ENCODE peak calls at places on chromosomes 16 and 17, in ten cellular contexts. A is H9; O is GM23338; D is thoracic aorta; X is heart right ventricle; S is cardiac muscle cell; Q is left ventricle myocardium inferior; M is effector memory CD4-positive, alpha-beta T cell; K is fibroblast of lung; C is tibial nerve. P is an unnamed sample.

GRCh38 chr16:51225902-51226301 is 74.8 kb upstream of the SALL1 start:
- DNase-seq in A (no peak), O (no peak), D (no peak), X (no peak), S (no peak), Q (no peak), M (no peak), K (no peak), C (no peak), P (no peak)

GRCh38 chr16:84979516-84979915 is 31.8 kb downstream of the ZDHHC7 start:
- DNase-seq in A (no peak), O (no peak), D (no peak), X (no peak), S (no peak), Q (no peak), M (no peak), K (no peak), C (no peak), P (no peak)

GRCh38 chr17:78573955-78574354 is 3.2 kb downstream of the DNAH17 start:
- DNase-seq in A (no peak), O (no peak), D (no peak), X (no peak), S (no peak), Q (no peak), M (no peak), K (no peak), C (no peak), P (no peak)

GRCh38 chr17:66811683-66812054 is 23.2 kb upstream of the CACNG5 start:
- DNase-seq in A (no peak), O (no peak), D (no peak), X (no peak), S (no peak), Q (no peak), M (no peak), K (no peak), C (no peak), P (no peak)

GRCh38 chr16:24610421-24610765 is 71.0 kb downstream of the RBBP6 start:
- DNase-seq in A (peak), O (peak), D (no peak), X (peak), S (peak), Q (peak), M (no peak), K (peak), C (no peak), P (peak)

GRCh38 chr17:41133880-41134735 is 6.2 kb downstream of the KRTAP4-6 start:
- DNase-seq in A (no peak), O (no peak), D (no peak), X (no peak), S (no peak), Q (no peak), M (no peak), K (peak), C (no peak), P (no peak)

GRCh38 chr17:14112407-14112806 is 43.1 kb downstream of the COX10 start:
- DNase-seq in A (no peak), O (no peak), D (no peak), X (no peak), S (no peak), Q (no peak), M (no peak), K (no peak), C (no peak), P (no peak)

GRCh38 chr17:1089915-1090314 is 89.9 kb downstream of the ABR start:
- DNase-seq in A (no peak), O (no peak), D (no peak), X (no peak), S (no peak), Q (no peak), M (no peak), K (peak), C (no peak), P (no peak)

GRCh38 chr17:66675991-66676371 is 158.9 kb upstream of the CACNG5 start:
- DNase-seq in A (no peak), O (peak), D (no peak), X (no peak), S (no peak), Q (no peak), M (no peak), K (peak), C (peak), P (no peak)

GRCh38 chr17:40034426-40035161 is 19.4 kb downstream of the CSF3 start:
- DNase-seq in A (no peak), O (no peak), D (no peak), X (no peak), S (no peak), Q (no peak), M (no peak), K (no peak), C (no peak), P (no peak)

GRCh38 chr17:48505788-48506187 is 25.0 kb downstream of the HOXB1 start:
- DNase-seq in A (no peak), O (no peak), D (no peak), X (no peak), S (peak), Q (no peak), M (peak), K (peak), C (no peak), P (no peak)

GRCh38 chr16:81214745-81215166 is 23.7 kb upstream of the BCO1 start:
- DNase-seq in A (peak), O (peak), D (no peak), X (no peak), S (peak), Q (no peak), M (no peak), K (no peak), C (no peak), P (no peak)

GRCh38 chr17:11554542-11554941 is 43.7 kb upstream of the DNAH9 start:
- DNase-seq in A (no peak), O (no peak), D (no peak), X (no peak), S (no peak), Q (no peak), M (no peak), K (no peak), C (no peak), P (no peak)

GRCh38 chr17:27236710-27237315 is 57.1 kb upstream of the WSB1 start:
- DNase-seq in A (peak), O (peak), D (no peak), X (no peak), S (peak), Q (peak), M (peak), K (peak), C (peak), P (no peak)

GRCh38 chr16:89842471-89843408 is 14.5 kb downstream of the SPIRE2 start:
- DNase-seq in A (peak), O (no peak), D (no peak), X (peak), S (no peak), Q (no peak), M (no peak), K (peak), C (no peak), P (no peak)

GRCh38 chr16:84049403-84050060 is 6.9 kb upstream of the SLC38A8 start:
- DNase-seq in A (no peak), O (no peak), D (no peak), X (no peak), S (no peak), Q (no peak), M (no peak), K (no peak), C (no peak), P (no peak)

GRCh38 chr17:75688209-75688771 is 21.2 kb downstream of the SAP30BP start:
- DNase-seq in A (no peak), O (no peak), D (no peak), X (no peak), S (no peak), Q (no peak), M (no peak), K (peak), C (no peak), P (no peak)

DNA sequence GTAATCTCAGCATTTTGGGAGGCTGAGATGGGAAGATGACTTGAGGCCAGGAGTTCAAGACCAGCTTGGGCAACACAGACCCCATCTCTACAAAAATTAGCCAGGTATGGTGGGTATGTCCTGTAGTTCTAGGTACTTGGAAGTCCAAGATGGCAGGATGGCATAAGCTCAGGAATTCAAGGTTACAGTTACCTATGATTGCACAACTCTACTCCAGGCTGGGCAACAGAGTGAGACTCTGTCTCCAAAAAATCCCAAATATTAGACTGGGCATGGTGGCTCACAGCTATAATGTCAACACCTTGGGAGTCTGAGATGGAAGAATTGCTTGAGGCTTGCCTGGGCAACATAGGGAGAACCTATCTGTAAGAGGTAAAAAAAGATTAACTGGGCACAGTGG is 63.4 kb downstream of the CRLF3 start:
- DNase-seq in A (no peak), O (no peak), D (no peak), X (no peak), S (no peak), Q (no peak), M (no peak), K (no peak), C (no peak), P (no peak)
- H3K27ac ChIP-seq in A (no peak), O (no peak), D (no peak), X (no peak), S (no peak), Q (no peak), M (no peak), K (no peak), C (no peak), P (no peak)

GRCh38 chr16:5442986-5443385 is 345.4 kb upstream of the EEF2KMT start:
- DNase-seq in A (no peak), O (no peak), D (no peak), X (no peak), S (no peak), Q (no peak), M (no peak), K (no peak), C (no peak), P (no peak)
- H3K27ac ChIP-seq in A (no peak), O (no peak), D (no peak), X (no peak), S (no peak), Q (no peak), M (no peak), K (no peak), C (no peak), P (no peak)

GRCh38 chr17:53659181-53659580 is 163.5 kb upstream of the KIF2B start:
- DNase-seq in A (no peak), O (no peak), D (no peak), X (no peak), S (no peak), Q (no peak), M (no peak), K (no peak), C (no peak), P (no peak)
- H3K27ac ChIP-seq in A (no peak), O (no peak), D (no peak), X (no peak), S (no peak), Q (no peak), M (no peak), K (no peak), C (no peak), P (no peak)

GRCh38 chr17:29400818-29401217 is 10.7 kb downstream of the TAOK1 start:
- DNase-seq in A (no peak), O (no peak), D (no peak), X (no peak), S (no peak), Q (no peak), M (no peak), K (no peak), C (no peak), P (no peak)

GRCh38 chr17:29399634-29400033 is 9.5 kb downstream of the TAOK1 start:
- DNase-seq in A (no peak), O (no peak), D (no peak), X (no peak), S (no peak), Q (no peak), M (no peak), K (no peak), C (no peak), P (no peak)

GRCh38 chr17:29401237-29401636 is 11.1 kb downstream of the TAOK1 start:
- DNase-seq in A (no peak), O (no peak), D (no peak), X (no peak), S (no peak), Q (no peak), M (no peak), K (no peak), C (no peak), P (no peak)
- H3K27ac ChIP-seq in A (no peak), O (no peak), D (no peak), X (no peak), S (no peak), Q (no peak), M (no peak), K (no peak), C (no peak), P (no peak)

GRCh38 chr17:17767497-17768286 is 69.1 kb downstream of the SREBF1 start:
- DNase-seq in A (no peak), O (no peak), D (no peak), X (no peak), S (no peak), Q (no peak), M (no peak), K (no peak), C (no peak), P (no peak)

GRCh38 chr17:17765921-17766320 is 70.9 kb downstream of the SREBF1 start:
- DNase-seq in A (no peak), O (no peak), D (no peak), X (no peak), S (no peak), Q (no peak), M (no peak), K (no peak), C (no peak), P (no peak)

GRCh38 chr17:17767096-17767470 is 69.7 kb downstream of the SREBF1 start:
- DNase-seq in A (no peak), O (no peak), D (no peak), X (no peak), S (no peak), Q (no peak), M (no peak), K (peak), C (no peak), P (no peak)

GRCh38 chr17:17765359-17765758 is 71.4 kb downstream of the SREBF1 start:
- DNase-seq in A (no peak), O (no peak), D (no peak), X (no peak), S (no peak), Q (no peak), M (no peak), K (peak), C (no peak), P (no peak)

DNA sequence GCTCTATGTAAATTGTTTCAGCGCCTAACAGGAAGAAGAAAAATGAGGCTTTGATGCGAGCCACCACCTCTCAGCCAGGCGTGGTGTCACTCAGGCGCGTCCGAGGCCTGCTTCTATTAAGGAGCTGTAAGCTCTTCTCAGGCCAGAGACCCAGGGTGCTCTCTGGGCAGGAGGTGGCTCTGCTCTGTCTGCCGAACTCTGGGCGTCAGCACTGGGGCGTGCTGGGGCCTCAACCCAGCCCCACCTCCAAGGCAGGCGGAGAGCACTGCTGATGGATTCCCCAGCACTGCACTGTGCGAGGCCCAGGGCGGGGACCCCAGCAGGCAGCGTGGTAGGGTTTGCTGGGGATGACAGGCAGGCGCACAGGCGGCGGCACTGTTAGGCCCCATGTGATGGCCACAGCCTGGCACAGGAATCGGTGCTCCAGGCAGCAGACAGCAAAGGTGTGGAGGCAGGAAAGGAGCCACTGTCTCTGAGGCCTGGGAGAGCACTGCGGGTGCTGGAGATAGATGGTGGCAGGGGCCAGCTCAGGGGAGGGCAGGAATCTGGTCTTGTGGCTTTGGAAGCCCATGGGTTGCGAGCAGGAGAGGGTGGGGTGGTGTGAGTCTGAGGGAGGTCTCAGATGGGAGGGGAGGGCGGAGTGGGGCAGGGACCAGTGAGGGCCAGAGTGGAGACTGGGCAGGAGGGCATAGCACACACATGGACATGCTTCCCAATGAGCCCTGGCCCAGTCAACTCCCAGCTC is 70.3 kb downstream of the SREBF1 start:
- DNase-seq in A (no peak), O (no peak), D (no peak), X (no peak), S (no peak), Q (no peak), M (no peak), K (no peak), C (no peak), P (peak)
- H3K27ac ChIP-seq in A (no peak), O (no peak), D (no peak), X (no peak), S (peak), Q (peak), M (no peak), K (no peak), C (peak), P (peak)

GRCh38 chr17:19270347-19270950 is 33.3 kb downstream of the EPN2 start:
- DNase-seq in A (no peak), O (peak), D (no peak), X (no peak), S (no peak), Q (no peak), M (no peak), K (no peak), C (no peak), P (no peak)
- H3K27ac ChIP-seq in A (no peak), O (no peak), D (no peak), X (peak), S (peak), Q (peak), M (no peak), K (no peak), C (peak), P (peak)

DNA sequence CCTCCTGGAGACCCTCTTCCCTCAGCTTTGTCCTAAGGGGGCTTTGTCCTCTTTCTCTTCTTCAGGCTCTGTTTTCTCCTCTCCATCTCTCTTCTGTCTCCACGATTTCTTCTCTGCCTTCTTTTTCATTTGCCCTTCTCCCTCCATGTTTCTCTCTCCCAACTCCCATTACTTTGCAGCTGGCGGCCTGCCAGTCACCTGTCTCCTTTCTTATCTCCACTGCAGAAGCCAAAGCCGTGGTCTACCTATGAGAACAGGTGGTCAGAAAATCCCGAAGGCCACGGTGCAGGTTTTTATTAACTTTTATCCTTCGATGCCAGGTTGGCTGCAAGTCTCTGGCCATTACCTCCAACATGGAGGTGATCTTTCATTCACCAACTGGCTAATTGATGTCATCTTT is 45.1 kb downstream of the FZD2 start:
- DNase-seq in A (no peak), O (no peak), D (no peak), X (no peak), S (no peak), Q (no peak), M (no peak), K (no peak), C (no peak), P (no peak)
- H3K27ac ChIP-seq in A (no peak), O (no peak), D (no peak), X (no peak), S (peak), Q (no peak), M (no peak), K (no peak), C (no peak), P (no peak)

GRCh38 chr17:72423286-72423589 is 302.4 kb downstream of the SOX9 start:
- DNase-seq in A (no peak), O (no peak), D (no peak), X (no peak), S (no peak), Q (no peak), M (no peak), K (no peak), C (no peak), P (no peak)

GRCh38 chr17:72422505-72423285 is 301.9 kb downstream of the SOX9 start:
- DNase-seq in A (no peak), O (no peak), D (no peak), X (peak), S (peak), Q (peak), M (no peak), K (peak), C (peak), P (no peak)

GRCh38 chr17:72424505-72425117 is 303.8 kb downstream of the SOX9 start:
- DNase-seq in A (no peak), O (no peak), D (no peak), X (no peak), S (no peak), Q (no peak), M (no peak), K (no peak), C (no peak), P (no peak)

GRCh38 chr17:72425133-72425795 is 304.4 kb downstream of the SOX9 start:
- DNase-seq in A (no peak), O (no peak), D (no peak), X (no peak), S (no peak), Q (no peak), M (no peak), K (no peak), C (no peak), P (no peak)

GRCh38 chr17:72423718-72424117 is 302.9 kb downstream of the SOX9 start:
- DNase-seq in A (no peak), O (no peak), D (no peak), X (no peak), S (no peak), Q (no peak), M (no peak), K (no peak), C (no peak), P (no peak)
- H3K27ac ChIP-seq in A (no peak), O (no peak), D (no peak), X (no peak), S (no peak), Q (no peak), M (no peak), K (no peak), C (no peak), P (no peak)